ENCODE peak calls at places on chromosomes 1 and 21, in six cellular contexts. I is cortex of kidney, G is left ventricle myocardium inferior, U is iris pigment epithelial cell, P is H54, M is NCI-H1105 treated with DMSO at 0.1 percent for 48 hours. B is an unnamed sample.

GRCh38 chr1:167198518-167199133 is 22.1 kb upstream of the POU2F1 start:
- DNase-seq in I (no peak), G (no peak), U (no peak), P (no peak), M (no peak), B (no peak)

GRCh38 chr21:45644041-45644906 is 749 bp downstream of the PCBP3 start:
- DNase-seq in I (no peak), G (no peak), U (peak), P (no peak), M (peak), B (peak)

GRCh38 chr1:43214465-43215444 is 42.6 kb downstream of the CFAP57 start:
- DNase-seq in I (no peak), G (no peak), U (peak), P (no peak), M (no peak), B (no peak)

GRCh38 chr21:43295016-43295958 is 126.5 kb downstream of the CRYAA start:
- DNase-seq in I (no peak), G (peak), U (no peak), P (no peak), M (no peak), B (no peak)

GRCh38 chr1:178411756-178412399 is 84.9 kb downstream of the CLEC20A start:
- DNase-seq in I (no peak), G (no peak), U (no peak), P (no peak), M (no peak), B (no peak)

GRCh38 chr1:239539856-239540255 is 153.5 kb downstream of the CHRM3 start:
- DNase-seq in I (no peak), G (no peak), U (no peak), P (no peak), M (no peak), B (no peak)

GRCh38 chr1:116923421-116923820 is 13.7 kb downstream of the PTGFRN start:
- DNase-seq in I (no peak), G (no peak), U (no peak), P (no peak), M (no peak), B (no peak)

GRCh38 chr21:30058928-30059327 is 107.7 kb downstream of the CLDN17 start:
- DNase-seq in I (no peak), G (no peak), U (no peak), P (no peak), M (no peak), B (no peak)

GRCh38 chr1:177228721-177229088 is 57.9 kb downstream of the BRINP2 start:
- DNase-seq in I (no peak), G (no peak), U (peak), P (no peak), M (no peak), B (no peak)

GRCh38 chr1:55382699-55383377 is 167.7 kb upstream of the USP24 start:
- DNase-seq in I (no peak), G (no peak), U (no peak), P (no peak), M (no peak), B (no peak)

GRCh38 chr1:209675567-209676154 is 449 bp downstream of the G0S2 start:
- DNase-seq in I (no peak), G (peak), U (peak), P (no peak), M (no peak), B (no peak)

GRCh38 chr21:44455524-44456206 is 355 bp downstream of the LRRC3 start:
- DNase-seq in I (no peak), G (peak), U (peak), P (no peak), M (peak), B (peak)

GRCh38 chr1:163295949-163296348 is 25.8 kb upstream of the NUF2 start:
- DNase-seq in I (no peak), G (no peak), U (peak), P (no peak), M (no peak), B (no peak)

GRCh38 chr1:171563675-171564074 is 58.4 kb upstream of the MYOCOS start:
- DNase-seq in I (no peak), G (no peak), U (peak), P (no peak), M (no peak), B (no peak)

GRCh38 chr1:209040351-209040750 is 543.2 kb upstream of the CAMK1G start:
- DNase-seq in I (no peak), G (no peak), U (no peak), P (no peak), M (no peak), B (no peak)

GRCh38 chr1:41696381-41696780 is 211.9 kb upstream of the EDN2 start:
- DNase-seq in I (no peak), G (no peak), U (no peak), P (no peak), M (no peak), B (no peak)

GRCh38 chr21:43369596-43370090 is 57.3 kb downstream of the SIK1 start:
- DNase-seq in I (no peak), G (no peak), U (no peak), P (no peak), M (no peak), B (no peak)

GRCh38 chr1:109265016-109265415 is 15.7 kb downstream of the CELSR2 start:
- DNase-seq in I (no peak), G (no peak), U (no peak), P (no peak), M (no peak), B (no peak)

GRCh38 chr1:96887501-96887900 is 165.9 kb downstream of the PTBP2 start:
- DNase-seq in I (no peak), G (no peak), U (peak), P (no peak), M (no peak), B (no peak)

GRCh38 chr1:53992085-53992874 is 25.7 kb downstream of the LDLRAD1 start:
- DNase-seq in I (no peak), G (no peak), U (no peak), P (no peak), M (no peak), B (no peak)

GRCh38 chr1:167666416-167666815 is 36.4 kb downstream of the RCSD1 start:
- DNase-seq in I (no peak), G (no peak), U (no peak), P (no peak), M (no peak), B (no peak)

GRCh38 chr1:86914998-86915736 is 732 bp downstream of the HS2ST1 start:
- DNase-seq in I (no peak), G (peak), U (peak), P (peak), M (peak), B (peak)

B was measured in DND-41.